ENCODE peak calls at places on chromosomes 3 and 15, in six cellular contexts. One of them, this sample, is unnamed. For H3K9me3, the result is how much of the 10 kb centered on the place peaks cover.

GRCh38 chr3:179630753-179631451 is 21.9 kb upstream of the USP13 start:
- DNase-seq in PC-9: no peak
- DNase-seq in PC-3: no peak
- DNase-seq in A673: no peak
- DNase-seq in neural progenitor cell: no peak
- DNase-seq in GM23248: no peak
- DNase-seq in this sample: no peak

GRCh38 chr15:73380661-73381060 is 11.9 kb upstream of the HCN4 start:
- DNase-seq in GM23248: no peak
- DNase-seq in neural progenitor cell: no peak
- DNase-seq in A673: no peak
- DNase-seq in PC-9: no peak
- DNase-seq in PC-3: no peak
- DNase-seq in this sample: no peak

GRCh38 chr3:193885832-193886231 is 250.1 kb upstream of the HES1 start:
- DNase-seq in A673: no peak
- DNase-seq in GM23248: no peak
- DNase-seq in PC-9: peak
- DNase-seq in neural progenitor cell: no peak
- DNase-seq in PC-3: peak
- DNase-seq in this sample: peak

GRCh38 chr3:120448707-120449650 is 1.8 kb downstream of the FSTL1 start:
- DNase-seq in PC-9: peak
- DNase-seq in GM23248: peak
- DNase-seq in neural progenitor cell: peak
- DNase-seq in PC-3: peak
- DNase-seq in A673: no peak
- DNase-seq in this sample: peak

GRCh38 chr15:87940763-87941162 is 315.8 kb downstream of the NTRK3 start:
- DNase-seq in GM23248: no peak
- DNase-seq in A673: no peak
- DNase-seq in PC-3: no peak
- DNase-seq in neural progenitor cell: no peak
- DNase-seq in PC-9: no peak
- DNase-seq in this sample: no peak

GRCh38 chr15:74006774-74007639 is 12.5 kb downstream of the PML start:
- DNase-seq in GM23248: no peak
- DNase-seq in A673: no peak
- DNase-seq in PC-3: no peak
- DNase-seq in neural progenitor cell: no peak
- DNase-seq in PC-9: no peak
- DNase-seq in this sample: no peak

GRCh38 chr3:134030382-134030753 is 643 bp upstream of the SLCO2A1 start:
- DNase-seq in GM23248: no peak
- DNase-seq in neural progenitor cell: peak
- DNase-seq in PC-3: no peak
- DNase-seq in A673: no peak
- DNase-seq in PC-9: no peak
- DNase-seq in this sample: no peak

GRCh38 chr3:100489118-100489517 is 3.3 kb upstream of the TMEM45A start:
- DNase-seq in PC-9: no peak
- DNase-seq in PC-3: no peak
- DNase-seq in neural progenitor cell: no peak
- DNase-seq in A673: no peak
- DNase-seq in GM23248: no peak
- DNase-seq in this sample: no peak

GRCh38 chr3:65356331-65357286 is 668.8 kb upstream of the ADAMTS9 start:
- DNase-seq in PC-3: no peak
- DNase-seq in neural progenitor cell: peak
- DNase-seq in PC-9: no peak
- DNase-seq in GM23248: peak
- DNase-seq in A673: no peak
- DNase-seq in this sample: no peak

GRCh38 chr3:135141092-135141491 is 346.0 kb downstream of the EPHB1 start:
- DNase-seq in neural progenitor cell: no peak
- DNase-seq in PC-9: no peak
- DNase-seq in GM23248: no peak
- DNase-seq in PC-3: no peak
- DNase-seq in A673: no peak
- DNase-seq in this sample: no peak

GRCh38 chr3:60423556-60423955 is 827.7 kb downstream of the FHIT start:
- DNase-seq in A673: no peak
- DNase-seq in PC-9: no peak
- DNase-seq in neural progenitor cell: no peak
- DNase-seq in GM23248: no peak
- DNase-seq in PC-3: no peak
- DNase-seq in this sample: no peak

GRCh38 chr15:71792521-71792920 is 17.8 kb upstream of the NR2E3 start:
- DNase-seq in A673: peak
- DNase-seq in GM23248: peak
- DNase-seq in PC-9: peak
- DNase-seq in PC-3: peak
- DNase-seq in neural progenitor cell: no peak
- DNase-seq in this sample: peak

GRCh38 chr3:120741837-120742197 is 499 bp downstream of the RABL3 start:
- DNase-seq in A673: no peak
- DNase-seq in PC-3: no peak
- DNase-seq in neural progenitor cell: no peak
- DNase-seq in PC-9: no peak
- DNase-seq in GM23248: peak
- DNase-seq in this sample: no peak

GRCh38 chr3:193737191-193737751 is 144.3 kb downstream of the OPA1 start:
- DNase-seq in A673: no peak
- DNase-seq in PC-3: no peak
- DNase-seq in neural progenitor cell: peak
- DNase-seq in PC-9: no peak
- DNase-seq in GM23248: no peak
- DNase-seq in this sample: no peak

GRCh38 chr3:48899298-48899697 is 616 bp upstream of the SLC25A20 start:
- DNase-seq in PC-3: no peak
- DNase-seq in GM23248: no peak
- DNase-seq in PC-9: no peak
- DNase-seq in A673: no peak
- DNase-seq in neural progenitor cell: no peak
- DNase-seq in this sample: no peak

GRCh38 chr15:70826634-70827033 is 27.3 kb downstream of the LARP6 start:
- DNase-seq in GM23248: peak
- DNase-seq in neural progenitor cell: no peak
- DNase-seq in A673: peak
- DNase-seq in PC-9: peak
- DNase-seq in PC-3: peak
- DNase-seq in this sample: peak

GRCh38 chr3:30951806-30952205 is 57.3 kb upstream of the GADL1 start:
- DNase-seq in PC-9: no peak
- DNase-seq in A673: peak
- DNase-seq in GM23248: no peak
- DNase-seq in PC-3: no peak
- DNase-seq in neural progenitor cell: no peak
- DNase-seq in this sample: no peak

GRCh38 chr15:34853001-34853758 is 57.8 kb upstream of the ACTC1 start:
- DNase-seq in PC-9: no peak
- DNase-seq in PC-3: peak
- DNase-seq in neural progenitor cell: peak
- DNase-seq in GM23248: peak
- DNase-seq in A673: peak
- DNase-seq in this sample: peak

GRCh38 chr15:96460106-96460505 is 129.6 kb downstream of the NR2F2 start:
- DNase-seq in PC-9: no peak
- DNase-seq in GM23248: no peak
- DNase-seq in PC-3: no peak
- DNase-seq in A673: no peak
- DNase-seq in neural progenitor cell: no peak
- DNase-seq in this sample: no peak

GRCh38 chr15:57946491-57947048 is 118.9 kb downstream of the ALDH1A2 start:
- DNase-seq in PC-9: no peak
- DNase-seq in PC-3: no peak
- DNase-seq in A673: no peak
- DNase-seq in neural progenitor cell: no peak
- DNase-seq in GM23248: no peak
- DNase-seq in this sample: no peak

GRCh38 chr3:66473637-66474036 is 27.2 kb downstream of the LRIG1 start:
- DNase-seq in GM23248: peak
- DNase-seq in neural progenitor cell: no peak
- DNase-seq in A673: no peak
- DNase-seq in PC-9: no peak
- DNase-seq in PC-3: peak
- DNase-seq in this sample: peak

GRCh38 chr3:59979542-59979941 is 929.7 kb upstream of the CFAP20DC start:
- DNase-seq in PC-3: no peak
- DNase-seq in PC-9: no peak
- DNase-seq in GM23248: no peak
- DNase-seq in A673: no peak
- DNase-seq in neural progenitor cell: no peak
- DNase-seq in this sample: no peak

GRCh38 chr15:85006201-85006600 is 24.5 kb downstream of the PDE8A start:
- DNase-seq in neural progenitor cell: no peak
- DNase-seq in A673: no peak
- DNase-seq in PC-9: no peak
- DNase-seq in GM23248: no peak
- DNase-seq in PC-3: no peak
- DNase-seq in this sample: no peak

GRCh38 chr15:49169880-49170597 is at the start of gene GALK2:
- DNase-seq in PC-3: peak
- DNase-seq in GM23248: peak
- DNase-seq in neural progenitor cell: peak
- DNase-seq in PC-9: peak
- DNase-seq in A673: peak
- DNase-seq in this sample: peak

GRCh38 chr3:130300888-130301287 is 44.6 kb upstream of the COL6A5 start:
- DNase-seq in GM23248: no peak
- DNase-seq in neural progenitor cell: no peak
- DNase-seq in PC-9: no peak
- DNase-seq in A673: no peak
- DNase-seq in PC-3: no peak
- DNase-seq in this sample: no peak

GRCh38 chr3:41893977-41894376 is 67.9 kb downstream of the ULK4 start:
- DNase-seq in neural progenitor cell: peak
- DNase-seq in PC-3: peak
- DNase-seq in GM23248: peak
- DNase-seq in A673: peak
- DNase-seq in PC-9: no peak
- DNase-seq in this sample: peak

GRCh38 chr3:131388400-131388799 is 6.8 kb downstream of the NUDT16 start:
- DNase-seq in neural progenitor cell: no peak
- DNase-seq in A673: no peak
- DNase-seq in PC-3: peak
- DNase-seq in PC-9: no peak
- DNase-seq in GM23248: peak
- DNase-seq in this sample: peak

GRCh38 chr3:194121881-194122280 is 14.1 kb upstream of the HES1 start:
- DNase-seq in PC-9: peak
- DNase-seq in GM23248: peak
- DNase-seq in PC-3: peak
- DNase-seq in A673: no peak
- DNase-seq in neural progenitor cell: no peak
- DNase-seq in this sample: peak

GRCh38 chr3:168025076-168025475 is 70.6 kb downstream of the GOLIM4 start:
- DNase-seq in GM23248: peak
- DNase-seq in A673: no peak
- DNase-seq in neural progenitor cell: no peak
- DNase-seq in PC-9: no peak
- DNase-seq in PC-3: no peak
- DNase-seq in this sample: peak

GRCh38 chr3:167863811-167864558 is 128.5 kb downstream of the SERPINI1 start:
- DNase-seq in neural progenitor cell: no peak
- DNase-seq in GM23248: no peak
- DNase-seq in PC-3: no peak
- DNase-seq in PC-9: no peak
- DNase-seq in A673: no peak
- DNase-seq in this sample: no peak

GRCh38 chr3:29701326-29701983 is 420.6 kb downstream of the RBMS3 start:
- DNase-seq in PC-9: no peak
- DNase-seq in A673: no peak
- DNase-seq in neural progenitor cell: no peak
- DNase-seq in PC-3: no peak
- DNase-seq in GM23248: no peak
- DNase-seq in this sample: no peak

GRCh38 chr3:149783576-149783975 is 8.8 kb downstream of the ANKUB1 start:
- DNase-seq in GM23248: peak
- DNase-seq in neural progenitor cell: no peak
- DNase-seq in PC-3: peak
- DNase-seq in A673: no peak
- DNase-seq in PC-9: peak
- DNase-seq in this sample: peak

GRCh38 chr3:144142151-144142855 is 170.7 kb downstream of the DIPK2A start:
- DNase-seq in A673: no peak
- DNase-seq in PC-9: no peak
- DNase-seq in PC-3: no peak
- DNase-seq in GM23248: peak
- DNase-seq in neural progenitor cell: no peak
- DNase-seq in this sample: no peak

GRCh38 chr15:20346082-20346805 is 195.4 kb downstream of the GOLGA6L6 start:
- DNase-seq in GM23248: no peak
- DNase-seq in PC-9: peak
- DNase-seq in A673: no peak
- DNase-seq in PC-3: no peak
- DNase-seq in neural progenitor cell: no peak
- DNase-seq in this sample: no peak
- H3K9me3 ChIP-seq in GM23248: under half
- H3K9me3 ChIP-seq in PC-9: under half
- H3K9me3 ChIP-seq in A673: half or more
- H3K9me3 ChIP-seq in PC-3: under half
- H3K9me3 ChIP-seq in neural progenitor cell: half or more
- H3K9me3 ChIP-seq in this sample: half or more

GRCh38 chr15:47184405-47185221 is 532.7 kb upstream of the SEMA6D start:
- DNase-seq in neural progenitor cell: peak
- DNase-seq in PC-9: no peak
- DNase-seq in A673: peak
- DNase-seq in GM23248: peak
- DNase-seq in PC-3: no peak
- DNase-seq in this sample: peak
- TF ChIP-seq EZH2 in neural progenitor cell: peak
- TF ChIP-seq EZH2 in PC-9: no peak
- TF ChIP-seq EZH2 in A673: no peak
- TF ChIP-seq EZH2 in GM23248: peak
- TF ChIP-seq EZH2 in PC-3: peak
- TF ChIP-seq EZH2 in this sample: no peak

DNA sequence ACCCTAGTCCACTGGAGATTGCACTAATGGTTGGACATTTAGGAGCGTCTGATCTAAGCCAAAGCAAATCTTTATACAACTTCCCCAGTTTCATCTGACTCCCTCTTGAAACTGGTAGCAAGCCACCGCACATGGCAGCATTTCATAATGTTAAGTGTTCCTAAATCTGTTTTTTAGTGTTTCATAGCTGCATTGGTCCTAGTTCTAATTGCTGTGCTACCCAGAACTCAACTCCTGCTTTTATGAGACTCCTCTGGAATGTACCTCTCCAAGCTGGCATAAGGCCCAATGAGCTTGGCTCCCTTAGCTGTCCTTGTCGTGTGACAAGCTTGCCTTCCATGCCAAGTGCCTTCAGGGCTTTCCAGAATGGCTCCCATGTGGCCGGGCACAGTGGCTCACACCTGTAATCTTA is 65.3 kb upstream of the FLNB start:
- DNase-seq in PC-3: peak
- DNase-seq in A673: no peak
- DNase-seq in neural progenitor cell: no peak
- DNase-seq in PC-9: peak
- DNase-seq in GM23248: peak
- DNase-seq in this sample: no peak
- H3K9me3 ChIP-seq in PC-3: under half
- H3K9me3 ChIP-seq in A673: under half
- H3K9me3 ChIP-seq in neural progenitor cell: under half
- H3K9me3 ChIP-seq in PC-9: under half
- H3K9me3 ChIP-seq in GM23248: under half
- H3K9me3 ChIP-seq in this sample: under half

GRCh38 chr3:21170964-21171363 is 580.0 kb downstream of the ZNF385D start:
- DNase-seq in neural progenitor cell: peak
- DNase-seq in PC-3: peak
- DNase-seq in PC-9: no peak
- DNase-seq in GM23248: peak
- DNase-seq in A673: no peak
- DNase-seq in this sample: no peak
- TF ChIP-seq EZH2 in neural progenitor cell: no peak
- TF ChIP-seq EZH2 in PC-3: no peak
- TF ChIP-seq EZH2 in PC-9: no peak
- TF ChIP-seq EZH2 in GM23248: no peak
- TF ChIP-seq EZH2 in A673: no peak
- TF ChIP-seq EZH2 in this sample: no peak